ENCODE peak calls at places on chromosomes 6 and 20, in four cellular contexts. One of them, this sample, is unnamed.

GRCh38 chr6:139790527-139790926 is 416.1 kb upstream of the CITED2 start:
- DNase-seq in NCI-H446 treated with DMSO at 0.1 percent for 48 hours: no peak
- DNase-seq in heart left ventricle: no peak
- DNase-seq in stromal cell of bone marrow: no peak
- DNase-seq in this sample: no peak

GRCh38 chr20:54132612-54133433 is 41.0 kb downstream of the CYP24A1 start:
- DNase-seq in NCI-H446 treated with DMSO at 0.1 percent for 48 hours: no peak
- DNase-seq in heart left ventricle: no peak
- DNase-seq in stromal cell of bone marrow: peak; percentile 98
- DNase-seq in this sample: peak; percentile 78

GRCh38 chr20:5630071-5630470 is 120.1 kb upstream of the SHLD1 start:
- DNase-seq in NCI-H446 treated with DMSO at 0.1 percent for 48 hours: no peak
- DNase-seq in heart left ventricle: no peak
- DNase-seq in stromal cell of bone marrow: no peak
- DNase-seq in this sample: no peak

GRCh38 chr6:101666256-101666655 is 272.7 kb downstream of the GRIK2 start:
- DNase-seq in NCI-H446 treated with DMSO at 0.1 percent for 48 hours: peak; percentile 46
- DNase-seq in heart left ventricle: no peak
- DNase-seq in stromal cell of bone marrow: peak; percentile 7
- DNase-seq in this sample: no peak

GRCh38 chr6:118668761-118669411 is 17.5 kb upstream of the CEP85L start:
- DNase-seq in NCI-H446 treated with DMSO at 0.1 percent for 48 hours: no peak
- DNase-seq in heart left ventricle: no peak
- DNase-seq in stromal cell of bone marrow: no peak
- DNase-seq in this sample: no peak

GRCh38 chr6:31533455-31533841 is 4.7 kb downstream of the MCCD1 start:
- DNase-seq in NCI-H446 treated with DMSO at 0.1 percent for 48 hours: no peak
- DNase-seq in heart left ventricle: no peak
- DNase-seq in stromal cell of bone marrow: no peak
- DNase-seq in this sample: no peak

GRCh38 chr20:4459081-4459480 is 262.6 kb upstream of the PRND start:
- DNase-seq in NCI-H446 treated with DMSO at 0.1 percent for 48 hours: no peak
- DNase-seq in heart left ventricle: no peak
- DNase-seq in stromal cell of bone marrow: no peak
- DNase-seq in this sample: peak; percentile 40

GRCh38 chr6:170292111-170292777 is 1.4 kb upstream of the DLL1 start:
- DNase-seq in NCI-H446 treated with DMSO at 0.1 percent for 48 hours: no peak
- DNase-seq in heart left ventricle: no peak
- DNase-seq in stromal cell of bone marrow: no peak
- DNase-seq in this sample: no peak

GRCh38 chr6:1535295-1535694 is 74.4 kb upstream of the FOXC1 start:
- DNase-seq in NCI-H446 treated with DMSO at 0.1 percent for 48 hours: no peak
- DNase-seq in heart left ventricle: no peak
- DNase-seq in stromal cell of bone marrow: no peak
- DNase-seq in this sample: no peak

GRCh38 chr6:140824595-140824994 is 1308.1 kb upstream of the GJE1 start:
- DNase-seq in NCI-H446 treated with DMSO at 0.1 percent for 48 hours: no peak
- DNase-seq in heart left ventricle: no peak
- DNase-seq in stromal cell of bone marrow: no peak
- DNase-seq in this sample: no peak

GRCh38 chr20:50317644-50318043 is 127.0 kb downstream of the CEBPB start:
- DNase-seq in NCI-H446 treated with DMSO at 0.1 percent for 48 hours: no peak
- DNase-seq in heart left ventricle: no peak
- DNase-seq in stromal cell of bone marrow: no peak
- DNase-seq in this sample: no peak

GRCh38 chr6:36962874-36963273 is 8.3 kb downstream of the PI16 start:
- DNase-seq in NCI-H446 treated with DMSO at 0.1 percent for 48 hours: peak; percentile 12
- DNase-seq in heart left ventricle: peak; percentile 81
- DNase-seq in stromal cell of bone marrow: no peak
- DNase-seq in this sample: peak; percentile 66

GRCh38 chr20:40416274-40416673 is 272.8 kb downstream of the MAFB start:
- DNase-seq in NCI-H446 treated with DMSO at 0.1 percent for 48 hours: no peak
- DNase-seq in heart left ventricle: no peak
- DNase-seq in stromal cell of bone marrow: no peak
- DNase-seq in this sample: peak; percentile 73

GRCh38 chr6:37485259-37485658 is 14.4 kb downstream of the CCDC167 start:
- DNase-seq in NCI-H446 treated with DMSO at 0.1 percent for 48 hours: no peak
- DNase-seq in heart left ventricle: no peak
- DNase-seq in stromal cell of bone marrow: no peak
- DNase-seq in this sample: no peak

GRCh38 chr6:32355018-32355417 is 16.7 kb downstream of the TSBP1 start:
- DNase-seq in NCI-H446 treated with DMSO at 0.1 percent for 48 hours: no peak
- DNase-seq in heart left ventricle: no peak
- DNase-seq in stromal cell of bone marrow: no peak
- DNase-seq in this sample: no peak

GRCh38 chr6:45212976-45213375 is 115.2 kb upstream of the RUNX2 start:
- DNase-seq in NCI-H446 treated with DMSO at 0.1 percent for 48 hours: no peak
- DNase-seq in heart left ventricle: no peak
- DNase-seq in stromal cell of bone marrow: no peak
- DNase-seq in this sample: no peak

GRCh38 chr6:71733970-71734899 is 152.1 kb upstream of the RIMS1 start:
- DNase-seq in NCI-H446 treated with DMSO at 0.1 percent for 48 hours: peak; percentile 68
- DNase-seq in heart left ventricle: no peak
- DNase-seq in stromal cell of bone marrow: peak; percentile 38
- DNase-seq in this sample: no peak

GRCh38 chr6:68572525-68572924 is 62.6 kb upstream of the ADGRB3 start:
- DNase-seq in NCI-H446 treated with DMSO at 0.1 percent for 48 hours: no peak
- DNase-seq in heart left ventricle: no peak
- DNase-seq in stromal cell of bone marrow: no peak
- DNase-seq in this sample: peak; percentile 41

GRCh38 chr20:52204136-52204535 is 12.6 kb upstream of the ZFP64 start:
- DNase-seq in NCI-H446 treated with DMSO at 0.1 percent for 48 hours: no peak
- DNase-seq in heart left ventricle: no peak
- DNase-seq in stromal cell of bone marrow: no peak
- DNase-seq in this sample: no peak

GRCh38 chr6:35717449-35718353 is 19.1 kb upstream of the ARMC12 start:
- DNase-seq in NCI-H446 treated with DMSO at 0.1 percent for 48 hours: no peak
- DNase-seq in heart left ventricle: no peak
- DNase-seq in stromal cell of bone marrow: no peak
- DNase-seq in this sample: no peak

GRCh38 chr20:61373956-61374545 is 122.0 kb downstream of the CDH4 start:
- DNase-seq in NCI-H446 treated with DMSO at 0.1 percent for 48 hours: no peak
- DNase-seq in heart left ventricle: no peak
- DNase-seq in stromal cell of bone marrow: no peak
- DNase-seq in this sample: no peak

GRCh38 chr6:106502534-106502933 is 126.8 kb downstream of the RTN4IP1 start:
- DNase-seq in NCI-H446 treated with DMSO at 0.1 percent for 48 hours: no peak
- DNase-seq in heart left ventricle: no peak
- DNase-seq in stromal cell of bone marrow: no peak
- DNase-seq in this sample: no peak

GRCh38 chr6:167323111-167323510 is 1.8 kb upstream of the TTLL2 start:
- DNase-seq in NCI-H446 treated with DMSO at 0.1 percent for 48 hours: no peak
- DNase-seq in heart left ventricle: no peak
- DNase-seq in stromal cell of bone marrow: no peak
- DNase-seq in this sample: no peak

This sample was measured in HT-29.